ENCODE peak calls at places on chromosome 19, in five cellular contexts. W is heart left ventricle, O is PC-9, Q is HAP-1, S is upper lobe of left lung. L is an unnamed sample.

GRCh38 chr19:30183807-30184490 is 188.2 kb upstream of the ZNF536 start:
- DNase-seq in Q (no peak), O (no peak), S (no peak), W (no peak), L (no peak)

GRCh38 chr19:50909240-50910070 is 1.7 kb downstream of the KLK4 start:
- DNase-seq in S (peak; percentile 39), W (no peak), Q (peak; percentile 94), O (peak; percentile 58), L (peak; percentile 19)

GRCh38 chr19:40089462-40089861 is 1.3 kb downstream of the ZNF780A start:
- DNase-seq in W (peak; percentile 25), O (no peak), Q (no peak), S (no peak), L (no peak)

GRCh38 chr19:49533551-49534488 is 6.0 kb downstream of the RCN3 start:
- DNase-seq in W (peak; percentile 77), O (peak; percentile 61), Q (peak; percentile 88), S (peak; percentile 78), L (peak; percentile 89)

GRCh38 chr19:45824041-45824471 is 8.9 kb upstream of the RSPH6A start:
- DNase-seq in W (no peak), O (no peak), S (no peak), Q (no peak), L (peak; percentile 50)

GRCh38 chr19:16342002-16342715 is 17.5 kb downstream of the KLF2 start:
- DNase-seq in Q (no peak), S (no peak), W (peak; percentile 67), O (no peak), L (peak; percentile 37)

GRCh38 chr19:4705413-4706131 is 18.1 kb downstream of the DPP9 start:
- DNase-seq in S (no peak), Q (no peak), W (no peak), O (no peak), L (no peak)

GRCh38 chr19:15424692-15425272 is 6.0 kb upstream of the AKAP8L start:
- DNase-seq in O (no peak), Q (no peak), W (no peak), S (no peak), L (peak; percentile 42)

GRCh38 chr19:49058592-49058991 is 1.0 kb upstream of the CGB7 start:
- DNase-seq in W (no peak), S (no peak), Q (peak; percentile 60), O (no peak), L (peak; percentile 84)

GRCh38 chr19:39544201-39544903 is 4.4 kb upstream of the EID2 start:
- DNase-seq in Q (no peak), W (no peak), S (no peak), O (no peak), L (no peak)

GRCh38 chr19:6971366-6971765 is 49.9 kb downstream of the MBD3L2B start:
- DNase-seq in W (no peak), S (no peak), Q (no peak), O (no peak), L (no peak)
- H3K27me3 ChIP-seq in W (no peaks in the 10 kb centered on the region), S (no peaks in the 10 kb centered on the region), Q (no peaks in the 10 kb centered on the region), O (peaks cover 61% of the 10 kb centered on the region), L (no peaks in the 10 kb centered on the region)

GRCh38 chr19:3535235-3535921 is 3.6 kb upstream of the TEKTIP1 start:
- DNase-seq in W (no peak), S (no peak), Q (no peak), O (no peak), L (no peak)
- H3K36me3 ChIP-seq in W (no peaks in the 10 kb centered on the region), S (peaks cover 66% of the 10 kb centered on the region), Q (peaks cover 64% of the 10 kb centered on the region), O (no peaks in the 10 kb centered on the region), L (peaks cover 64% of the 10 kb centered on the region)

GRCh38 chr19:7355151-7355845 is 6.6 kb downstream of the ARHGEF18 start:
- DNase-seq in O (no peak), S (no peak), W (no peak), Q (no peak), L (no peak)
- H3K27me3 ChIP-seq in O (no peaks in the 10 kb centered on the region), S (no peaks in the 10 kb centered on the region), W (no peaks in the 10 kb centered on the region), Q (no peaks in the 10 kb centered on the region), L (no peaks in the 10 kb centered on the region)

DNA sequence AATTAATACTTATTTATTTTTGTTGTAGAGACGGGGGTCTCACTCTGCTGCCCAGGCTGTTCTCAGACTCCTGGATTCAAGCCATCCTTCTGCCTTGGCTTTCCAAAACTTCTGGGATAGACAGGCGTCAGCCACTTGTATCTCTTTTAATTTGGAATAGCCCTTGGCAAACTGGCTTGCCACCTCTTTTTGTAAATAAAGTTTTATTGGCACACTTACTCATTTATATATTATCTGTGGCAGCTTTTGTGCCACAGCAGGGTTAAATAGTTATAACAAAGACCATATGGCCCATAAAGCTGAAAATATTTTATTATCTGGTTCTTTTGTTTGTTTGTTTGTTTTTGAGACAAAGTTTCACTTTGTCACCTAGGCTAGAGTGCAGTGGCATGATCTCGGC is 30.5 kb downstream of the BBC3 start:
- DNase-seq in W (no peak), Q (no peak), S (no peak), O (no peak), L (no peak)
- H3K36me3 ChIP-seq in W (no peaks in the 10 kb centered on the region), Q (peaks cover 81% of the 10 kb centered on the region), S (peaks cover 64% of the 10 kb centered on the region), O (no peaks in the 10 kb centered on the region), L (no peaks in the 10 kb centered on the region)

GRCh38 chr19:1776606-1777147 is 23.4 kb downstream of the ONECUT3 start:
- DNase-seq in Q (no peak), W (no peak), S (no peak), O (no peak), L (no peak)

GRCh38 chr19:1774999-1775772 is 21.9 kb downstream of the ONECUT3 start:
- DNase-seq in O (no peak), Q (peak; percentile 67), W (no peak), S (no peak), L (no peak)

GRCh38 chr19:1779604-1779973 is 26.3 kb downstream of the ONECUT3 start:
- DNase-seq in W (no peak), O (no peak), S (no peak), Q (no peak), L (no peak)

GRCh38 chr19:1775951-1776605 is 22.8 kb downstream of the ONECUT3 start:
- DNase-seq in S (no peak), Q (no peak), O (no peak), W (no peak), L (no peak)

GRCh38 chr19:1777149-1777548 is 23.8 kb downstream of the ONECUT3 start:
- DNase-seq in O (no peak), W (no peak), S (no peak), Q (no peak), L (no peak)
- H3K27me3 ChIP-seq in O (no peaks in the 10 kb centered on the region), W (peaks cover 89% of the 10 kb centered on the region), S (no peaks in the 10 kb centered on the region), Q (no peaks in the 10 kb centered on the region), L (no peaks in the 10 kb centered on the region)

DNA sequence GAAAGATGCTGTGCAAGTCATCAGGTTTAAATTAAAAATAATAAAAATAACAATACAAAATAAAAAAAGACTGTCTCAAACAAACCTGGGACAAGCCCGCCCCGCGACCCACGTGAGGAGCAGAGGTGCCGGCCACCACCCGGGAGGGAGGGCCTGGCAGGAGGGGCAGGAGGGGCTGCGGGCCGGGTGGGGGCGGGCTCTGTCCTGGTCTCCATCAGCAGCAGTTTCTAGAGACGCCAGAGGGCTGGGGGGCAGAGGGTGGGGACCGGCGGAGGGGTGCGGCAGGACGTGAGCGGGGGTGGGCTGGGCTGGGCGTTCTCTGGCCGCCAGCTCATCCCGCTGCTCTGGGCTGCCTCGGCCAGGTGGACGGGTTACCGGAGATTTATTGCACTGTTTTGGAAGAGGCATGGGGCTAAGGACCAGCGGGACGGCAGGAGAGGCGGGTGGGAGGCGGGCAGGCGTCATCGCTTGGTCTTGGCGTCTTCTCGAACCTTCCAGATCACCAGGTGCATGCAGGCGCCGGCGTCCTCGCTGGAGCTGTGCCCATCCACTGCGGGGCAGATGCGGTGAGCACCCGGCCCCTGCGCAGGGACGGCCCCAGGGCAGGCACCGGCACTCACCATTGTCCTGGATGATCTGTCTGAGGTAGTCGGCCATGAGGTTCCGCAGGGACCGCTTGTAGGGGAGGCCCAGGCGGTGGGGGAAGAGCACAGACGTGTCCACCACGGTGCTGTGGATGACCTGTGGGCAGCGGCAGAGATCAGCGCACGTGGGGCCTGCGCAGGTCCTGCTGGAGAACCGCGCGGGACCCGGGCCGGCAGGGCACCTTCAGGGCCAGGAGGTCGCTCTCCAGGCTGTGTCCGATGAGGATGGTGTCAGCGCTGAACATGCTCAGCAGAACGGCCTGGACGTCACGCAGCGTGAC is 3.8 kb upstream of the ATP8B3 start:
- DNase-seq in W (no peak), O (no peak), S (no peak), Q (no peak), L (no peak)
- H3K36me3 ChIP-seq in W (peaks cover 10% of the 10 kb centered on the region), O (no peaks in the 10 kb centered on the region), S (peaks cover 65% of the 10 kb centered on the region), Q (peaks cover 45% of the 10 kb centered on the region), L (peaks cover 11% of the 10 kb centered on the region)

L was measured in psoas muscle.